ENCODE peak calls at places on chromosomes 4 and X, in eight cellular contexts. V, M, O, S, R, T, Q and F are unnamed samples. For H3K27me3 and H3K4me1, the result is how much of the 10 kb centered on the place peaks cover.

GRCh38 chrX:69173906-69174305 is 8.7 kb upstream of the PJA1 start:
- DNase-seq in V (no peak), M (no peak), O (no peak), S (no peak), R (no peak), T (no peak), Q (no peak), F (no peak)

GRCh38 chr4:65510976-65511375 is 159.3 kb downstream of the EPHA5 start:
- DNase-seq in V (no peak), M (no peak), O (no peak), S (no peak), R (no peak), T (no peak), Q (no peak), F (no peak)

GRCh38 chrX:3076416-3076991 is 35.2 kb downstream of the ARSF start:
- DNase-seq in V (peak), M (no peak), O (no peak), S (no peak), R (no peak), T (no peak), Q (no peak), F (no peak)

GRCh38 chr4:124523816-124524215 is 188.7 kb downstream of the ANKRD50 start:
- DNase-seq in V (no peak), M (no peak), O (no peak), S (no peak), R (no peak), T (no peak), Q (no peak), F (no peak)

GRCh38 chr4:184142121-184143000 is 75.3 kb downstream of the ENPP6 start:
- DNase-seq in V (no peak), M (no peak), O (no peak), S (no peak), R (no peak), T (no peak), Q (no peak), F (no peak)

GRCh38 chr4:102734591-102735385 is 26.0 kb downstream of the MANBA start:
- DNase-seq in V (no peak), M (no peak), O (peak), S (no peak), R (no peak), T (no peak), Q (peak), F (no peak)

GRCh38 chr4:8532245-8532781 is 47.9 kb upstream of the GPR78 start:
- DNase-seq in V (no peak), M (no peak), O (no peak), S (no peak), R (no peak), T (no peak), Q (no peak), F (no peak)

GRCh38 chrX:19725545-19726102 is 161.8 kb downstream of the SH3KBP1 start:
- DNase-seq in V (no peak), M (no peak), O (no peak), S (peak), R (no peak), T (no peak), Q (peak), F (no peak)

GRCh38 chr4:96228463-96228862 is 388.6 kb downstream of the PDHA2 start:
- DNase-seq in V (no peak), M (no peak), O (no peak), S (no peak), R (no peak), T (no peak), Q (no peak), F (no peak)

GRCh38 chr4:111066001-111066400 is 443.1 kb upstream of the PITX2 start:
- DNase-seq in V (no peak), M (no peak), O (no peak), S (no peak), R (no peak), T (no peak), Q (peak), F (no peak)

GRCh38 chr4:54961357-54961975 is 163.9 kb downstream of the KDR start:
- DNase-seq in V (no peak), M (no peak), O (peak), S (no peak), R (no peak), T (peak), Q (peak), F (no peak)

GRCh38 chrX:9911479-9911878 is 55.7 kb upstream of the CLDN34 start:
- DNase-seq in V (no peak), M (no peak), O (no peak), S (no peak), R (no peak), T (no peak), Q (peak), F (no peak)

GRCh38 chr4:189420488-189420887 is 520.2 kb upstream of the FRG1 start:
- DNase-seq in V (no peak), M (no peak), O (no peak), S (no peak), R (no peak), T (no peak), Q (no peak), F (no peak)

GRCh38 chr4:34323549-34324325 is 1920.6 kb downstream of the ARAP2 start:
- DNase-seq in V (no peak), M (no peak), O (no peak), S (no peak), R (no peak), T (no peak), Q (peak), F (no peak)

GRCh38 chr4:151952711-151953254 is 192.0 kb upstream of the GATB start:
- DNase-seq in V (no peak), M (no peak), O (no peak), S (no peak), R (no peak), T (no peak), Q (no peak), F (no peak)

GRCh38 chr4:41525129-41525528 is 12.8 kb upstream of the LIMCH1 start:
- DNase-seq in V (no peak), M (no peak), O (no peak), S (no peak), R (no peak), T (peak), Q (peak), F (no peak)

GRCh38 chr4:103137446-103137827 is 37.8 kb upstream of the BDH2 start:
- DNase-seq in V (no peak), M (no peak), O (no peak), S (no peak), R (no peak), T (no peak), Q (peak), F (no peak)

GRCh38 chrX:1581132-1581531 is 10.3 kb upstream of the AKAP17A start:
- DNase-seq in V (peak), M (no peak), O (peak), S (peak), R (peak), T (no peak), Q (no peak), F (no peak)

GRCh38 chr4:40055379-40055872 is 1.2 kb upstream of the N4BP2 start:
- DNase-seq in V (no peak), M (no peak), O (peak), S (no peak), R (no peak), T (no peak), Q (no peak), F (no peak)

GRCh38 chr4:153148796-153149195 is 55.4 kb upstream of the TRIM2 start:
- DNase-seq in V (no peak), M (no peak), O (no peak), S (no peak), R (no peak), T (no peak), Q (peak), F (no peak)

GRCh38 chr4:153152453-153153338 is 51.5 kb upstream of the TRIM2 start:
- DNase-seq in V (peak), M (no peak), O (no peak), S (no peak), R (peak), T (no peak), Q (peak), F (no peak)

GRCh38 chr4:153154010-153154975 is 50.0 kb upstream of the TRIM2 start:
- DNase-seq in V (no peak), M (no peak), O (no peak), S (no peak), R (no peak), T (no peak), Q (peak), F (no peak)

GRCh38 chr4:153153339-153153851 is 50.8 kb upstream of the TRIM2 start:
- DNase-seq in V (peak), M (no peak), O (no peak), S (no peak), R (peak), T (no peak), Q (peak), F (no peak)

GRCh38 chr4:153151535-153152452 is 52.4 kb upstream of the TRIM2 start:
- DNase-seq in V (peak), M (no peak), O (no peak), S (no peak), R (peak), T (no peak), Q (peak), F (no peak)
- H3K27me3 ChIP-seq in V (under half), M (under half), O (under half), S (under half), R (under half), T (under half), Q (under half), F (under half)

GRCh38 chr4:139176299-139177048 is 544 bp downstream of the ELF2 start:
- DNase-seq in V (peak), M (peak), O (peak), S (peak), R (peak), T (peak), Q (peak), F (peak)
- TF ChIP-seq POLR2A in V (peak), M (no peak), O (peak), S (peak), R (peak), T (no peak), Q (no peak), F (no peak)

DNA sequence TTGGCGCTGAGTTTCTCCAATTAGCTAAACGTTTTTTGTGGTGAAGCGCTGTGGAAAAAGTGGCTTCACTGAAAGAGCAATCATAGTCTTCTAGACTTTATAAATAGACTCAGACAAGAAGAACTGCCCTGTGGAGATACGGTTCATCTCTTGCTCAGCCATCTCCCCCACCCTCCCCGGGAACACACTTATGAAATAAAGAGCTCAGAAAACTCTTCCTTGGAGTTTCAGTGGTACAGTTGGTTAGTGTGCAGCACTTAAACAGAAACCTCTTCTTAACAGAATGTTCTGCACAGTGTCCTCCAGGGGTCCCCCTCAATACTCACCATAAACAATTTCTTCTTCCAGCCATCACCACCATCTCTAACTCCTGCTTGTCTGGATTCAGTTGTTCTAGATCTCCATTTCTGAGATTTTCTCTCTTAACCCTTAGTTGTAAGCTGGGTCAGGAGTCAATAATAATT is 313.0 kb downstream of the ARHGAP10 start:
- DNase-seq in V (no peak), M (no peak), O (peak), S (no peak), R (no peak), T (no peak), Q (no peak), F (no peak)
- H3K4me1 ChIP-seq in V (under half), M (under half), O (under half), S (under half), R (under half), T (under half), Q (under half), F (under half)

DNA sequence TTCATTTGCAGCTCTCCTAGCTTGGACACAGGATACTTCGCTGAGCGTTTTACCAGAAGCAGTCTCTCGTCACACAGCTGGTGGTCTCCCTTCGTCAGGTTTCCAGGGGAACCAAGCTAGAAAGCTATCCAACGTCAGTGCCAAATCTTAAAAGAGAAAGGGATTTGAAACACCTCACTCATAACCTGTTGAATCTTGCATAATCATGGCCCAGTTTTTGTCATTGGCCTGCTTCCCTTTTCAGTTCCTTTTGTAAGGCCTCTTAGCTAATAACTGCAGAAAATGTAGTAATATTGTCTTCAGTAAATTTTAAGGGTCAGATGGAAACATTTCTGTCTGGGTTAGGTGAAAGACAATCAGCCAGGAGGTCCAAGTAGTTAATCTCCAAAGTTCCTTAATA is 22.0 kb downstream of the RAB39B start:
- DNase-seq in V (no peak), M (no peak), O (no peak), S (peak), R (no peak), T (no peak), Q (no peak), F (no peak)
- H3K27me3 ChIP-seq in V (under half), M (under half), O (under half), S (under half), R (under half), T (under half), Q (under half), F (under half)

DNA sequence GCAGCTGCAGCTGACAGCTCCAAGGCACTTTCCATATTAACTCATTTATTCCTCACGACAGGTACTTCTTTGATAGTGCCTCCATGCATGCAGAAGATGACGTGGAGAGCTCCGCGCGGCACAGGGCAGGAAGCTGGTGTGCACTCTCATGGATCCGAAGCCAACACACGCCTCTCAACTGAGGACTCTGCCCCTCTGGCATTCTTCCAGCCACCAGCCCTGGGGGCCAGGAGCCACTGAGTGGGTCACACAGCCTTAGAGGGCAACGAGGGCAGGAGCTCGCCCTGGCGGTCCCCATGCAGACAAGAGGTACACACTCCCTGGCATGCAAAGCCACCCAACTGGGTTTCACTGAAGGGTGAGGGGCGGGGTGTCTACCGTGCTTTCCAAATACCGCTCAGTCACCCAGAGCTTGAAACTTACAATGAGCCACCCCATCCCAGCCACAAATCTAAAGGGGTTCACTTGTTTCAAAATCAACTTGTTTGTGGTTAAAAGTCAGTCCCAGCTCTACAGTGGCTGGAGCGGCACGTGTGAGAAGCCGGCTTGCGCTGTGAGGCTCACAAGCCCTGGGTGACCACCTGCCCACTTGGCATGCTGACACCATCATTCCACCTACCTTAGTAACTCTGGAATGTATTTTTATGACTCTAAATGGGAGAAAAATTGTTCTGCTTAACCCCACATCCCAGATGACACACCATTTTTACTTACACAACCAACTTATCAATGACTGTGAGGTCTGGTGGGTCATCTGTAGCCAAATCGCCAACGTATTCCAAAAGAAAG is 16.2 kb downstream of the NOP14 start:
- DNase-seq in V (no peak), M (peak), O (no peak), S (peak), R (no peak), T (no peak), Q (peak), F (no peak)
- TF ChIP-seq POLR2A in V (no peak), M (no peak), O (no peak), S (no peak), R (no peak), T (no peak), Q (no peak), F (no peak)